ENCODE peak calls at places on chromosomes 11 and 22, in nine cellular contexts. One of them, this sample, is unnamed.

GRCh38 chr11:129935723-129936122 is 40.3 kb upstream of the NFRKB start:
- DNase-seq in T-helper 17 cell: no peak
- DNase-seq in HT-29: no peak
- DNase-seq in mesothelial cell of epicardium: no peak
- DNase-seq in substantia nigra: no peak
- DNase-seq in fibroblast of mammary gland: no peak
- DNase-seq in renal cortical epithelial cell: no peak
- DNase-seq in fibroblast of the aortic adventitia: no peak
- DNase-seq in NCI-H2029: no peak
- DNase-seq in this sample: no peak

GRCh38 chr11:101617735-101618332 is 34.0 kb upstream of the TRPC6 start:
- DNase-seq in NCI-H2029: no peak
- DNase-seq in mesothelial cell of epicardium: no peak
- DNase-seq in HT-29: no peak
- DNase-seq in substantia nigra: no peak
- DNase-seq in T-helper 17 cell: no peak
- DNase-seq in renal cortical epithelial cell: peak
- DNase-seq in fibroblast of mammary gland: peak
- DNase-seq in fibroblast of the aortic adventitia: no peak
- DNase-seq in this sample: no peak

GRCh38 chr22:39227542-39228272 is 17.1 kb downstream of the PDGFB start:
- DNase-seq in HT-29: no peak
- DNase-seq in renal cortical epithelial cell: no peak
- DNase-seq in fibroblast of the aortic adventitia: no peak
- DNase-seq in T-helper 17 cell: no peak
- DNase-seq in fibroblast of mammary gland: no peak
- DNase-seq in substantia nigra: no peak
- DNase-seq in mesothelial cell of epicardium: no peak
- DNase-seq in NCI-H2029: no peak
- DNase-seq in this sample: no peak

GRCh38 chr11:132200303-132200936 is 830.0 kb downstream of the NTM start:
- DNase-seq in HT-29: no peak
- DNase-seq in NCI-H2029: no peak
- DNase-seq in fibroblast of the aortic adventitia: no peak
- DNase-seq in substantia nigra: no peak
- DNase-seq in fibroblast of mammary gland: no peak
- DNase-seq in renal cortical epithelial cell: no peak
- DNase-seq in mesothelial cell of epicardium: no peak
- DNase-seq in T-helper 17 cell: no peak
- DNase-seq in this sample: no peak

GRCh38 chr11:68002943-68003845 is 703 bp downstream of the UNC93B1 start:
- DNase-seq in substantia nigra: no peak
- DNase-seq in renal cortical epithelial cell: no peak
- DNase-seq in mesothelial cell of epicardium: no peak
- DNase-seq in T-helper 17 cell: peak
- DNase-seq in NCI-H2029: peak
- DNase-seq in fibroblast of mammary gland: no peak
- DNase-seq in HT-29: peak
- DNase-seq in fibroblast of the aortic adventitia: no peak
- DNase-seq in this sample: peak

GRCh38 chr11:68373810-68374501 is 61.6 kb downstream of the LRP5 start:
- DNase-seq in T-helper 17 cell: no peak
- DNase-seq in substantia nigra: no peak
- DNase-seq in NCI-H2029: no peak
- DNase-seq in fibroblast of the aortic adventitia: peak
- DNase-seq in mesothelial cell of epicardium: no peak
- DNase-seq in renal cortical epithelial cell: no peak
- DNase-seq in fibroblast of mammary gland: peak
- DNase-seq in HT-29: peak
- DNase-seq in this sample: no peak

GRCh38 chr22:50714150-50714549 is 23.9 kb upstream of the ACR start:
- DNase-seq in HT-29: no peak
- DNase-seq in T-helper 17 cell: no peak
- DNase-seq in fibroblast of mammary gland: no peak
- DNase-seq in mesothelial cell of epicardium: no peak
- DNase-seq in fibroblast of the aortic adventitia: no peak
- DNase-seq in NCI-H2029: no peak
- DNase-seq in renal cortical epithelial cell: no peak
- DNase-seq in substantia nigra: no peak
- DNase-seq in this sample: no peak

GRCh38 chr11:114080219-114080618 is 20.7 kb downstream of the ZBTB16 start:
- DNase-seq in T-helper 17 cell: no peak
- DNase-seq in NCI-H2029: peak
- DNase-seq in fibroblast of mammary gland: peak
- DNase-seq in mesothelial cell of epicardium: no peak
- DNase-seq in renal cortical epithelial cell: peak
- DNase-seq in fibroblast of the aortic adventitia: no peak
- DNase-seq in substantia nigra: no peak
- DNase-seq in HT-29: no peak
- DNase-seq in this sample: no peak

GRCh38 chr11:115360186-115360824 is 143.9 kb downstream of the CADM1 start:
- DNase-seq in fibroblast of mammary gland: no peak
- DNase-seq in HT-29: no peak
- DNase-seq in renal cortical epithelial cell: no peak
- DNase-seq in T-helper 17 cell: no peak
- DNase-seq in fibroblast of the aortic adventitia: no peak
- DNase-seq in mesothelial cell of epicardium: no peak
- DNase-seq in NCI-H2029: no peak
- DNase-seq in substantia nigra: no peak
- DNase-seq in this sample: no peak

GRCh38 chr11:6062691-6063358 is 32.3 kb upstream of the OR56A1 start:
- DNase-seq in HT-29: peak
- DNase-seq in NCI-H2029: no peak
- DNase-seq in T-helper 17 cell: no peak
- DNase-seq in mesothelial cell of epicardium: no peak
- DNase-seq in substantia nigra: no peak
- DNase-seq in fibroblast of the aortic adventitia: no peak
- DNase-seq in fibroblast of mammary gland: no peak
- DNase-seq in renal cortical epithelial cell: no peak
- DNase-seq in this sample: peak

GRCh38 chr22:35893698-35894097 is 134.9 kb downstream of the RBFOX2 start:
- DNase-seq in NCI-H2029: no peak
- DNase-seq in fibroblast of the aortic adventitia: no peak
- DNase-seq in renal cortical epithelial cell: no peak
- DNase-seq in mesothelial cell of epicardium: no peak
- DNase-seq in fibroblast of mammary gland: peak
- DNase-seq in substantia nigra: no peak
- DNase-seq in T-helper 17 cell: no peak
- DNase-seq in HT-29: no peak
- DNase-seq in this sample: no peak

GRCh38 chr11:122797651-122798050 is 40.6 kb upstream of the CRTAM start:
- DNase-seq in mesothelial cell of epicardium: no peak
- DNase-seq in NCI-H2029: no peak
- DNase-seq in fibroblast of mammary gland: no peak
- DNase-seq in T-helper 17 cell: no peak
- DNase-seq in HT-29: no peak
- DNase-seq in renal cortical epithelial cell: no peak
- DNase-seq in substantia nigra: no peak
- DNase-seq in fibroblast of the aortic adventitia: no peak
- DNase-seq in this sample: no peak

GRCh38 chr11:36376315-36376887 is 80.3 kb downstream of the PRR5L start:
- DNase-seq in fibroblast of mammary gland: peak
- DNase-seq in mesothelial cell of epicardium: no peak
- DNase-seq in fibroblast of the aortic adventitia: peak
- DNase-seq in T-helper 17 cell: no peak
- DNase-seq in substantia nigra: no peak
- DNase-seq in NCI-H2029: no peak
- DNase-seq in HT-29: peak
- DNase-seq in renal cortical epithelial cell: no peak
- DNase-seq in this sample: no peak

GRCh38 chr11:6635082-6635932 is 16.1 kb upstream of the TPP1 start:
- DNase-seq in HT-29: peak
- DNase-seq in fibroblast of mammary gland: peak
- DNase-seq in renal cortical epithelial cell: peak
- DNase-seq in mesothelial cell of epicardium: no peak
- DNase-seq in NCI-H2029: no peak
- DNase-seq in T-helper 17 cell: no peak
- DNase-seq in substantia nigra: peak
- DNase-seq in fibroblast of the aortic adventitia: peak
- DNase-seq in this sample: no peak

GRCh38 chr11:132864811-132865576 is 667.3 kb downstream of the OPCML start:
- DNase-seq in fibroblast of the aortic adventitia: no peak
- DNase-seq in HT-29: no peak
- DNase-seq in T-helper 17 cell: no peak
- DNase-seq in NCI-H2029: no peak
- DNase-seq in mesothelial cell of epicardium: no peak
- DNase-seq in substantia nigra: no peak
- DNase-seq in fibroblast of mammary gland: no peak
- DNase-seq in renal cortical epithelial cell: no peak
- DNase-seq in this sample: no peak

GRCh38 chr11:120128392-120129172 is 9.3 kb downstream of the TRIM29 start:
- DNase-seq in NCI-H2029: no peak
- DNase-seq in HT-29: peak
- DNase-seq in fibroblast of mammary gland: peak
- DNase-seq in fibroblast of the aortic adventitia: peak
- DNase-seq in T-helper 17 cell: no peak
- DNase-seq in substantia nigra: no peak
- DNase-seq in renal cortical epithelial cell: peak
- DNase-seq in mesothelial cell of epicardium: no peak
- DNase-seq in this sample: no peak

GRCh38 chr22:19110064-19110458 is 12.2 kb downstream of the DGCR2 start:
- DNase-seq in NCI-H2029: no peak
- DNase-seq in HT-29: no peak
- DNase-seq in mesothelial cell of epicardium: no peak
- DNase-seq in renal cortical epithelial cell: no peak
- DNase-seq in substantia nigra: no peak
- DNase-seq in T-helper 17 cell: no peak
- DNase-seq in fibroblast of the aortic adventitia: no peak
- DNase-seq in fibroblast of mammary gland: no peak
- DNase-seq in this sample: no peak

GRCh38 chr22:44994399-44995281 is 15.2 kb downstream of the PHF21B start:
- DNase-seq in HT-29: no peak
- DNase-seq in fibroblast of mammary gland: no peak
- DNase-seq in fibroblast of the aortic adventitia: no peak
- DNase-seq in T-helper 17 cell: no peak
- DNase-seq in substantia nigra: no peak
- DNase-seq in NCI-H2029: peak
- DNase-seq in renal cortical epithelial cell: no peak
- DNase-seq in mesothelial cell of epicardium: no peak
- DNase-seq in this sample: no peak

GRCh38 chr11:27600656-27601055 is 94.1 kb upstream of the LIN7C start:
- DNase-seq in HT-29: peak
- DNase-seq in NCI-H2029: no peak
- DNase-seq in T-helper 17 cell: no peak
- DNase-seq in renal cortical epithelial cell: peak
- DNase-seq in fibroblast of mammary gland: no peak
- DNase-seq in substantia nigra: no peak
- DNase-seq in fibroblast of the aortic adventitia: no peak
- DNase-seq in mesothelial cell of epicardium: no peak
- DNase-seq in this sample: no peak

GRCh38 chr11:67600324-67601029 is 6.3 kb upstream of the NDUFV1 start:
- DNase-seq in HT-29: no peak
- DNase-seq in fibroblast of the aortic adventitia: no peak
- DNase-seq in T-helper 17 cell: no peak
- DNase-seq in mesothelial cell of epicardium: no peak
- DNase-seq in fibroblast of mammary gland: no peak
- DNase-seq in renal cortical epithelial cell: no peak
- DNase-seq in NCI-H2029: no peak
- DNase-seq in substantia nigra: no peak
- DNase-seq in this sample: no peak

GRCh38 chr11:67416416-67417335 is 1.2 kb downstream of the CARNS1 start:
- DNase-seq in substantia nigra: no peak
- DNase-seq in fibroblast of the aortic adventitia: peak
- DNase-seq in renal cortical epithelial cell: peak
- DNase-seq in NCI-H2029: peak
- DNase-seq in T-helper 17 cell: peak
- DNase-seq in mesothelial cell of epicardium: no peak
- DNase-seq in fibroblast of mammary gland: no peak
- DNase-seq in HT-29: peak
- DNase-seq in this sample: peak

GRCh38 chr11:87819141-87819540 is 356.1 kb downstream of the RAB38 start:
- DNase-seq in HT-29: no peak
- DNase-seq in substantia nigra: no peak
- DNase-seq in NCI-H2029: no peak
- DNase-seq in T-helper 17 cell: no peak
- DNase-seq in fibroblast of the aortic adventitia: no peak
- DNase-seq in mesothelial cell of epicardium: no peak
- DNase-seq in fibroblast of mammary gland: peak
- DNase-seq in renal cortical epithelial cell: no peak
- DNase-seq in this sample: no peak